ENCODE peak calls at places on chromosomes 3 and 15, in ten cellular contexts. O, S, C, I, U, H, J, F, R and G are unnamed samples.

GRCh38 chr3:127953092-127953491 is 38.1 kb downstream of the KBTBD12 start:
- DNase-seq in O (no peak), S (no peak), C (no peak), I (peak), U (no peak), H (no peak), J (no peak), F (no peak), R (no peak), G (no peak)

GRCh38 chr3:56042326-56042951 is 425.8 kb downstream of the ERC2 start:
- DNase-seq in O (peak), S (no peak), C (no peak), I (peak), U (no peak), H (no peak), J (no peak), F (no peak), R (peak), G (no peak)

GRCh38 chr15:40415226-40415625 is 9.6 kb downstream of the IVD start:
- DNase-seq in O (no peak), S (no peak), C (no peak), I (no peak), U (no peak), H (no peak), J (no peak), F (no peak), R (no peak), G (no peak)

GRCh38 chr3:171797265-171797679 is 13.0 kb downstream of the PLD1 start:
- DNase-seq in O (no peak), S (no peak), C (no peak), I (no peak), U (no peak), H (no peak), J (no peak), F (no peak), R (no peak), G (no peak)

GRCh38 chr3:122857019-122857418 is 62.1 kb downstream of the SLC49A4 start:
- DNase-seq in O (no peak), S (no peak), C (no peak), I (peak), U (no peak), H (no peak), J (no peak), F (no peak), R (peak), G (no peak)

GRCh38 chr3:137709011-137709601 is 55.0 kb upstream of the SOX14 start:
- DNase-seq in O (no peak), S (no peak), C (no peak), I (peak), U (no peak), H (no peak), J (no peak), F (no peak), R (peak), G (no peak)

GRCh38 chr15:101372149-101372577 is 77.1 kb upstream of the SNRPA1 start:
- DNase-seq in O (no peak), S (no peak), C (no peak), I (peak), U (no peak), H (no peak), J (no peak), F (no peak), R (no peak), G (no peak)

GRCh38 chr3:44954962-44955361 is 21.0 kb downstream of the ZDHHC3 start:
- DNase-seq in O (no peak), S (no peak), C (no peak), I (peak), U (no peak), H (no peak), J (no peak), F (no peak), R (peak), G (no peak)